ENCODE peak calls at places on chromosomes 16 and 17, in seven cellular contexts. P is glutamatergic neuron, X is fibroblast of pulmonary artery, J is cardiac muscle cell, U is cardiac fibroblast, V is fibroblast of the aortic adventitia, O is IMR-90. Y is an unnamed sample.

GRCh38 chr16:54143934-54144333 is 142.7 kb downstream of the IRX3 start:
- DNase-seq in P (no peak), X (no peak), J (no peak), U (no peak), V (no peak), O (no peak), Y (no peak)

GRCh38 chr16:86202267-86202666 is 303.3 kb downstream of the IRF8 start:
- DNase-seq in P (no peak), X (no peak), J (no peak), U (no peak), V (no peak), O (no peak), Y (no peak)

GRCh38 chr16:67448580-67448979 is 17.7 kb downstream of the HSD11B2 start:
- DNase-seq in P (no peak), X (no peak), J (no peak), U (no peak), V (no peak), O (no peak), Y (no peak)

GRCh38 chr16:11303405-11304138 is 22.4 kb upstream of the PRM1 start:
- DNase-seq in P (no peak), X (no peak), J (no peak), U (no peak), V (peak), O (no peak), Y (no peak)

GRCh38 chr17:78826426-78826825 is 14.2 kb downstream of the USP36 start:
- DNase-seq in P (no peak), X (peak), J (peak), U (no peak), V (no peak), O (peak), Y (no peak)

GRCh38 chr16:1960665-1961630 is 1.6 kb downstream of the NDUFB10 start:
- DNase-seq in P (peak), X (peak), J (peak), U (no peak), V (peak), O (peak), Y (peak)

GRCh38 chr17:29941334-29941733 is at the start of gene EFCAB5:
- DNase-seq in P (no peak), X (no peak), J (no peak), U (no peak), V (no peak), O (no peak), Y (no peak)

GRCh38 chr17:80946449-80946848 is 45.2 kb upstream of the CHMP6 start:
- DNase-seq in P (peak), X (no peak), J (no peak), U (no peak), V (no peak), O (no peak), Y (no peak)

GRCh38 chr16:80938035-80938927 is 68.4 kb downstream of the CMC2 start:
- DNase-seq in P (no peak), X (peak), J (peak), U (peak), V (peak), O (peak), Y (peak)

GRCh38 chr16:74497761-74498160 is 76.5 kb upstream of the CLEC18B start:
- DNase-seq in P (no peak), X (no peak), J (no peak), U (no peak), V (no peak), O (no peak), Y (no peak)

GRCh38 chr16:13165024-13165423 is 263.6 kb downstream of the SHISA9 start:
- DNase-seq in P (no peak), X (no peak), J (no peak), U (no peak), V (no peak), O (no peak), Y (no peak)

GRCh38 chr16:69564845-69565610 is 738 bp upstream of the NFAT5 start:
- DNase-seq in P (no peak), X (peak), J (peak), U (no peak), V (peak), O (no peak), Y (no peak)

GRCh38 chr17:73163043-73163442 is 1.8 kb upstream of the SSTR2 start:
- DNase-seq in P (no peak), X (no peak), J (no peak), U (no peak), V (no peak), O (no peak), Y (no peak)

GRCh38 chr17:19418312-19418992 is 7.4 kb downstream of the RNF112 start:
- DNase-seq in P (no peak), X (peak), J (peak), U (peak), V (peak), O (peak), Y (peak)

GRCh38 chr17:56431736-56432135 is 161.8 kb upstream of the NOG start:
- DNase-seq in P (no peak), X (no peak), J (no peak), U (no peak), V (no peak), O (peak), Y (no peak)

GRCh38 chr17:45700171-45701090 is 83.7 kb upstream of the CRHR1 start:
- DNase-seq in P (no peak), X (no peak), J (no peak), U (no peak), V (no peak), O (no peak), Y (no peak)

GRCh38 chr17:74160656-74161500 is 42.6 kb upstream of the RPL38 start:
- DNase-seq in P (no peak), X (no peak), J (no peak), U (no peak), V (no peak), O (no peak), Y (no peak)

GRCh38 chr16:9969580-9969979 is 212.6 kb downstream of the GRIN2A start:
- DNase-seq in P (no peak), X (no peak), J (no peak), U (no peak), V (no peak), O (no peak), Y (no peak)

GRCh38 chr17:78873519-78874340 is 29.3 kb downstream of the CEP295NL start:
- DNase-seq in P (no peak), X (no peak), J (no peak), U (no peak), V (no peak), O (peak), Y (peak)

GRCh38 chr17:7704601-7705268 is at the start of gene EFNB3:
- DNase-seq in P (peak), X (peak), J (peak), U (peak), V (peak), O (no peak), Y (peak)

GRCh38 chr17:72631568-72631967 is 460.9 kb downstream of the SLC39A11 start:
- DNase-seq in P (no peak), X (no peak), J (no peak), U (no peak), V (no peak), O (no peak), Y (no peak)

GRCh38 chr16:88013091-88013609 is 61.9 kb downstream of the BANP start:
- DNase-seq in P (no peak), X (no peak), J (no peak), U (no peak), V (no peak), O (peak), Y (no peak)

GRCh38 chr16:72832640-72833039 is 215.3 kb downstream of the ZFHX3 start:
- DNase-seq in P (peak), X (peak), J (peak), U (peak), V (peak), O (peak), Y (peak)

GRCh38 chr16:67917852-67918236 is 13.8 kb downstream of the CTRL start:
- DNase-seq in P (no peak), X (peak), J (no peak), U (no peak), V (peak), O (peak), Y (peak)

GRCh38 chr17:44599298-44600175 is 42.3 kb downstream of the FZD2 start:
- DNase-seq in P (no peak), X (peak), J (peak), U (peak), V (peak), O (peak), Y (peak)

GRCh38 chr17:8360260-8360659 is 16.2 kb downstream of the KRABD2 start:
- DNase-seq in P (no peak), X (no peak), J (no peak), U (no peak), V (no peak), O (no peak), Y (no peak)

GRCh38 chr16:52515068-52515671 is 31.8 kb downstream of the TOX3 start:
- DNase-seq in P (no peak), X (no peak), J (no peak), U (no peak), V (no peak), O (no peak), Y (peak)

GRCh38 chr17:70581459-70581858 is 412.1 kb downstream of the KCNJ2 start:
- DNase-seq in P (no peak), X (no peak), J (no peak), U (no peak), V (no peak), O (no peak), Y (no peak)

GRCh38 chr17:79627184-79627765 is 16.4 kb upstream of the RBFOX3 start:
- DNase-seq in P (peak), X (no peak), J (no peak), U (no peak), V (no peak), O (no peak), Y (no peak)

GRCh38 chr16:20741555-20742285 is at the start of gene THUMPD1:
- DNase-seq in P (peak), X (peak), J (peak), U (peak), V (peak), O (peak), Y (peak)
- TF ChIP-seq CTCF in P (no peak), X (peak), J (no peak), U (peak), V (peak), O (peak), Y (no peak)

GRCh38 chr17:43333438-43333943 is 65.3 kb upstream of the ARL4D start:
- DNase-seq in P (no peak), X (no peak), J (no peak), U (no peak), V (no peak), O (no peak), Y (no peak)

GRCh38 chr17:43329183-43329582 is 69.6 kb upstream of the ARL4D start:
- DNase-seq in P (no peak), X (no peak), J (no peak), U (no peak), V (no peak), O (no peak), Y (no peak)

GRCh38 chr17:43328650-43329049 is 70.1 kb upstream of the ARL4D start:
- DNase-seq in P (no peak), X (no peak), J (peak), U (no peak), V (no peak), O (no peak), Y (peak)

GRCh38 chr17:43332211-43332610 is 66.6 kb upstream of the ARL4D start:
- DNase-seq in P (no peak), X (no peak), J (no peak), U (no peak), V (no peak), O (no peak), Y (no peak)

GRCh38 chr17:43330876-43331639 is 67.7 kb upstream of the ARL4D start:
- DNase-seq in P (no peak), X (no peak), J (peak), U (no peak), V (no peak), O (peak), Y (no peak)
- TF ChIP-seq CTCF in P (no peak), X (no peak), J (peak), U (peak), V (no peak), O (peak), Y (no peak)

GRCh38 chr16:23009075-23009474 is 140.2 kb downstream of the USP31 start:
- DNase-seq in P (no peak), X (no peak), J (no peak), U (no peak), V (no peak), O (no peak), Y (no peak)

GRCh38 chr16:23014592-23014991 is 134.7 kb downstream of the USP31 start:
- DNase-seq in P (no peak), X (no peak), J (no peak), U (no peak), V (no peak), O (peak), Y (peak)

GRCh38 chr16:23015580-23015979 is 133.7 kb downstream of the USP31 start:
- DNase-seq in P (no peak), X (no peak), J (no peak), U (no peak), V (no peak), O (no peak), Y (no peak)

GRCh38 chr16:23016372-23016771 is 132.9 kb downstream of the USP31 start:
- DNase-seq in P (no peak), X (no peak), J (no peak), U (no peak), V (no peak), O (no peak), Y (no peak)

GRCh38 chr16:23013484-23013883 is 135.8 kb downstream of the USP31 start:
- DNase-seq in P (no peak), X (peak), J (no peak), U (no peak), V (no peak), O (peak), Y (peak)
- TF ChIP-seq CTCF in P (no peak), X (peak), J (no peak), U (no peak), V (no peak), O (no peak), Y (peak)

GRCh38 chr16:46688101-46688656 is 799 bp downstream of the VPS35 start:
- DNase-seq in P (no peak), X (peak), J (peak), U (peak), V (peak), O (peak), Y (no peak)

GRCh38 chr16:46687486-46687885 is 1.5 kb downstream of the VPS35 start:
- DNase-seq in P (no peak), X (no peak), J (no peak), U (no peak), V (no peak), O (no peak), Y (no peak)

GRCh38 chr16:46688657-46689491 is at the start of gene VPS35:
- DNase-seq in P (peak), X (peak), J (peak), U (peak), V (peak), O (peak), Y (peak)

GRCh38 chr16:46689492-46690280 is at the start of gene ORC6:
- DNase-seq in P (peak), X (peak), J (peak), U (peak), V (peak), O (peak), Y (peak)

GRCh38 chr16:46686815-46687473 is 2.0 kb downstream of the VPS35 start:
- DNase-seq in P (no peak), X (no peak), J (no peak), U (no peak), V (no peak), O (no peak), Y (no peak)
- TF ChIP-seq CTCF in P (peak), X (no peak), J (no peak), U (no peak), V (no peak), O (no peak), Y (no peak)

GRCh38 chr17:49830605-49831004 is 17.3 kb downstream of the TAC4 start:
- DNase-seq in P (no peak), X (peak), J (peak), U (no peak), V (no peak), O (no peak), Y (no peak)

GRCh38 chr17:49835472-49835871 is 12.4 kb downstream of the TAC4 start:
- DNase-seq in P (no peak), X (no peak), J (no peak), U (no peak), V (no peak), O (no peak), Y (no peak)

GRCh38 chr17:49836111-49837030 is 11.5 kb downstream of the TAC4 start:
- DNase-seq in P (no peak), X (peak), J (peak), U (peak), V (peak), O (peak), Y (no peak)

GRCh38 chr17:49834118-49834743 is 13.6 kb downstream of the TAC4 start:
- DNase-seq in P (no peak), X (no peak), J (no peak), U (no peak), V (no peak), O (peak), Y (peak)

DNA sequence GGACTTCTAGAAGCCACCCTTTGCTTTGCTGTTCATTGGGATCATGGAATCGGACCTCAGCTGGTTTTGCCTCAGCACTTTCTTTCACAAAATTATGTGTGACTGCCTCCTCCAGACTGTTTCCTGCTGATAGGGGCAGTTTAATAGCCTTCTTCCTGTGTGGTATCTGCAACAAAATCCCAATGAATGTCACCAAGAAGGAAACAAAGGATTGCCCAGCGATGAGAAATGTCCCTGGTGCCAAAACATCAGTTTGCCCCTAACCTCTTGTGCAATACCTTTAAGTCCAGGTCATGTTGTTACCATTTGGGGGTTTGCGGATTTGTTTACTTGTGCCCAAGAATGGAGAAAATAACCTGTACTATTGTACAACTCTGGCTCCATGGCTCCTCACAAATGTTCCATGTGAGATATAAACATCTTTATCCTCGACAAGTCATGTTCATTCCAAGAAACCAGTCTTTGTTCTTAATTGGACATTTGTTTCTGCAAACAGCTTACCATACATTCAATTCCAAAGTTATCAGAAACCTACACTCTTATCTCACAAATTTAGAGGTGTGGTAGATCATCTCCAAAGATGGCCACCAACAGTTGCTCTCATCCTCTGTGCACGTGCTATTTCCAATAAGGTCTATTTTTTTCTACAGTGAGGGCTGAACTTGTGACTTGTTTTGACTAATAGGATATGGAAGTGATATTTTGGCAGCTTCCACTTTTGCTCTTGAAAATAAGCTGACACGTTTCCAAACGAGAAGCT is 14.8 kb downstream of the TAC4 start:
- DNase-seq in P (no peak), X (peak), J (peak), U (peak), V (no peak), O (no peak), Y (no peak)
- TF ChIP-seq CTCF in P (no peak), X (no peak), J (no peak), U (no peak), V (no peak), O (no peak), Y (no peak)

DNA sequence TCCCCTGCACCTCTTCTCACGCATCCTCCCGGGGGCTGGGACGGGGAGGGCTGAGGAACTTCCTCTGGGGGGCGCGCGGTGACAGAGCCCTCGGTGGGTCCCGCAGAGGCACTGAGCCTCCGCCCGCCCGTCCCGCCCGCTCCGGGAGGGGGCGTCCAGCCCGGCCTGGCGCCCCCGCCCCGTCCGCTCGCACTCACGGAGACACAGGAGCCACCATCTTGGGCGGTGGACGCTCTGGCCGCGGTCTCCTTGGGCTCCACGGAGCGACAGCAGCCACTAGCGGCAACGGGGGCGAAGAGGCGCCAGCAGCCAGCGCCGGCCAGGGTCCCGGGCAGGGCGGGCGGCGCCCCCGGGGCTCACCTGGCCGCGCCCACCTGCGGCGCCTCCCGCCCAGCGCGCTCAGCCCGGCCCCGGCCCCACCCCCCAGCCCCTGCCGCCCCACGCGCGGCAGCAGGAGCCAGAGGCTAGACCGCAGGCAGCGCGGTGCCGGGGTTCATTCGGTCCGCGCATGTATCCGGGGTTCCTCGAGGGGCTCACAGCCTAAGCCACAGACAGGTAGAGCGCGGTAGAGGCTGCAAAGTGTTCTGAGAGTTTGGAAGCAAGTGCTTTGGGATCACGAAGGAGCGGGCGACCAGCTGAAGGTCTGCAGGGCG is at the start of gene C17orf113:
- DNase-seq in P (peak), X (peak), J (peak), U (peak), V (no peak), O (no peak), Y (no peak)
- TF ChIP-seq CTCF in P (peak), X (no peak), J (peak), U (no peak), V (peak), O (peak), Y (peak)

GRCh38 chr17:58631523-58632323 is 60.1 kb downstream of the TEX14 start:
- DNase-seq in P (peak), X (peak), J (peak), U (peak), V (peak), O (peak), Y (peak)
- TF ChIP-seq CTCF in P (peak), X (peak), J (peak), U (peak), V (peak), O (peak), Y (no peak)